ENCODE peak calls at places on chromosomes 6 and 20, in five cellular contexts. One of them, this sample, is unnamed.

GRCh38 chr6:170295519-170296422 is 4.9 kb upstream of the DLL1 start:
- DNase-seq in activated naive CD8-positive, alpha-beta T cell treated with anti-CD3 and anti-CD28 coated beads, Interleukin-2, amount 50 U/mL, for 24 hours: peak
- DNase-seq in GM19239: no peak
- DNase-seq in stimulated activated CD4-positive, alpha-beta T cell treated with anti-CD3 and anti-CD28 coated beads, Interleukin-4, amount 100 ng/mL, for 4 hours: peak
- DNase-seq in non-pigmented ciliary epithelial cell: no peak
- DNase-seq in this sample: no peak

GRCh38 chr20:50919567-50919966 is 11.7 kb downstream of the ADNP start:
- DNase-seq in activated naive CD8-positive, alpha-beta T cell treated with anti-CD3 and anti-CD28 coated beads, Interleukin-2, amount 50 U/mL, for 24 hours: no peak
- DNase-seq in GM19239: no peak
- DNase-seq in stimulated activated CD4-positive, alpha-beta T cell treated with anti-CD3 and anti-CD28 coated beads, Interleukin-4, amount 100 ng/mL, for 4 hours: no peak
- DNase-seq in non-pigmented ciliary epithelial cell: peak
- DNase-seq in this sample: no peak

GRCh38 chr6:27250955-27251671 is 3.6 kb downstream of the PRSS16 start:
- DNase-seq in activated naive CD8-positive, alpha-beta T cell treated with anti-CD3 and anti-CD28 coated beads, Interleukin-2, amount 50 U/mL, for 24 hours: peak
- DNase-seq in GM19239: peak
- DNase-seq in stimulated activated CD4-positive, alpha-beta T cell treated with anti-CD3 and anti-CD28 coated beads, Interleukin-4, amount 100 ng/mL, for 4 hours: peak
- DNase-seq in non-pigmented ciliary epithelial cell: no peak
- DNase-seq in this sample: no peak

GRCh38 chr6:28747631-28748157 is 176.1 kb downstream of the TRIM27 start:
- DNase-seq in activated naive CD8-positive, alpha-beta T cell treated with anti-CD3 and anti-CD28 coated beads, Interleukin-2, amount 50 U/mL, for 24 hours: peak
- DNase-seq in GM19239: no peak
- DNase-seq in stimulated activated CD4-positive, alpha-beta T cell treated with anti-CD3 and anti-CD28 coated beads, Interleukin-4, amount 100 ng/mL, for 4 hours: no peak
- DNase-seq in non-pigmented ciliary epithelial cell: peak
- DNase-seq in this sample: no peak

GRCh38 chr6:141990840-141991239 is 141.9 kb upstream of the GJE1 start:
- DNase-seq in activated naive CD8-positive, alpha-beta T cell treated with anti-CD3 and anti-CD28 coated beads, Interleukin-2, amount 50 U/mL, for 24 hours: no peak
- DNase-seq in GM19239: no peak
- DNase-seq in stimulated activated CD4-positive, alpha-beta T cell treated with anti-CD3 and anti-CD28 coated beads, Interleukin-4, amount 100 ng/mL, for 4 hours: no peak
- DNase-seq in non-pigmented ciliary epithelial cell: no peak
- DNase-seq in this sample: no peak

GRCh38 chr6:20403766-20404640 is 2.3 kb downstream of the E2F3 start:
- DNase-seq in activated naive CD8-positive, alpha-beta T cell treated with anti-CD3 and anti-CD28 coated beads, Interleukin-2, amount 50 U/mL, for 24 hours: peak
- DNase-seq in GM19239: no peak
- DNase-seq in stimulated activated CD4-positive, alpha-beta T cell treated with anti-CD3 and anti-CD28 coated beads, Interleukin-4, amount 100 ng/mL, for 4 hours: peak
- DNase-seq in non-pigmented ciliary epithelial cell: no peak
- DNase-seq in this sample: no peak

GRCh38 chr20:5402903-5403531 is 86.3 kb upstream of the PROKR2 start:
- DNase-seq in activated naive CD8-positive, alpha-beta T cell treated with anti-CD3 and anti-CD28 coated beads, Interleukin-2, amount 50 U/mL, for 24 hours: peak
- DNase-seq in GM19239: peak
- DNase-seq in stimulated activated CD4-positive, alpha-beta T cell treated with anti-CD3 and anti-CD28 coated beads, Interleukin-4, amount 100 ng/mL, for 4 hours: no peak
- DNase-seq in non-pigmented ciliary epithelial cell: no peak
- DNase-seq in this sample: no peak

GRCh38 chr20:31537116-31537858 is 23.0 kb downstream of the HM13 start:
- DNase-seq in activated naive CD8-positive, alpha-beta T cell treated with anti-CD3 and anti-CD28 coated beads, Interleukin-2, amount 50 U/mL, for 24 hours: no peak
- DNase-seq in GM19239: no peak
- DNase-seq in stimulated activated CD4-positive, alpha-beta T cell treated with anti-CD3 and anti-CD28 coated beads, Interleukin-4, amount 100 ng/mL, for 4 hours: no peak
- DNase-seq in non-pigmented ciliary epithelial cell: no peak
- DNase-seq in this sample: no peak

GRCh38 chr6:49406241-49406970 is 56.6 kb downstream of the MMUT start:
- DNase-seq in activated naive CD8-positive, alpha-beta T cell treated with anti-CD3 and anti-CD28 coated beads, Interleukin-2, amount 50 U/mL, for 24 hours: no peak
- DNase-seq in GM19239: no peak
- DNase-seq in stimulated activated CD4-positive, alpha-beta T cell treated with anti-CD3 and anti-CD28 coated beads, Interleukin-4, amount 100 ng/mL, for 4 hours: no peak
- DNase-seq in non-pigmented ciliary epithelial cell: no peak
- DNase-seq in this sample: no peak

GRCh38 chr6:3355358-3356055 is 96.8 kb downstream of the PSMG4 start:
- DNase-seq in activated naive CD8-positive, alpha-beta T cell treated with anti-CD3 and anti-CD28 coated beads, Interleukin-2, amount 50 U/mL, for 24 hours: no peak
- DNase-seq in GM19239: no peak
- DNase-seq in stimulated activated CD4-positive, alpha-beta T cell treated with anti-CD3 and anti-CD28 coated beads, Interleukin-4, amount 100 ng/mL, for 4 hours: peak
- DNase-seq in non-pigmented ciliary epithelial cell: no peak
- DNase-seq in this sample: peak

GRCh38 chr6:10613693-10614092 is 80.7 kb downstream of the C6orf52 start:
- DNase-seq in activated naive CD8-positive, alpha-beta T cell treated with anti-CD3 and anti-CD28 coated beads, Interleukin-2, amount 50 U/mL, for 24 hours: no peak
- DNase-seq in GM19239: no peak
- DNase-seq in stimulated activated CD4-positive, alpha-beta T cell treated with anti-CD3 and anti-CD28 coated beads, Interleukin-4, amount 100 ng/mL, for 4 hours: no peak
- DNase-seq in non-pigmented ciliary epithelial cell: no peak
- DNase-seq in this sample: no peak

GRCh38 chr6:34143884-34144580 is 1.9 kb downstream of the GRM4 start:
- DNase-seq in activated naive CD8-positive, alpha-beta T cell treated with anti-CD3 and anti-CD28 coated beads, Interleukin-2, amount 50 U/mL, for 24 hours: peak
- DNase-seq in GM19239: no peak
- DNase-seq in stimulated activated CD4-positive, alpha-beta T cell treated with anti-CD3 and anti-CD28 coated beads, Interleukin-4, amount 100 ng/mL, for 4 hours: peak
- DNase-seq in non-pigmented ciliary epithelial cell: no peak
- DNase-seq in this sample: no peak

GRCh38 chr6:44341095-44341890 is 1.2 kb upstream of the SPATS1 start:
- DNase-seq in activated naive CD8-positive, alpha-beta T cell treated with anti-CD3 and anti-CD28 coated beads, Interleukin-2, amount 50 U/mL, for 24 hours: no peak
- DNase-seq in GM19239: no peak
- DNase-seq in stimulated activated CD4-positive, alpha-beta T cell treated with anti-CD3 and anti-CD28 coated beads, Interleukin-4, amount 100 ng/mL, for 4 hours: no peak
- DNase-seq in non-pigmented ciliary epithelial cell: no peak
- DNase-seq in this sample: no peak

GRCh38 chr6:158008894-158009891 is 27.5 kb downstream of the SYNJ2 start:
- DNase-seq in activated naive CD8-positive, alpha-beta T cell treated with anti-CD3 and anti-CD28 coated beads, Interleukin-2, amount 50 U/mL, for 24 hours: peak
- DNase-seq in GM19239: no peak
- DNase-seq in stimulated activated CD4-positive, alpha-beta T cell treated with anti-CD3 and anti-CD28 coated beads, Interleukin-4, amount 100 ng/mL, for 4 hours: no peak
- DNase-seq in non-pigmented ciliary epithelial cell: no peak
- DNase-seq in this sample: no peak

GRCh38 chr20:45307076-45307645 is 521 bp downstream of the RBPJL start:
- DNase-seq in activated naive CD8-positive, alpha-beta T cell treated with anti-CD3 and anti-CD28 coated beads, Interleukin-2, amount 50 U/mL, for 24 hours: no peak
- DNase-seq in GM19239: no peak
- DNase-seq in stimulated activated CD4-positive, alpha-beta T cell treated with anti-CD3 and anti-CD28 coated beads, Interleukin-4, amount 100 ng/mL, for 4 hours: no peak
- DNase-seq in non-pigmented ciliary epithelial cell: no peak
- DNase-seq in this sample: no peak

GRCh38 chr20:51500311-51500710 is 42.2 kb downstream of the NFATC2 start:
- DNase-seq in activated naive CD8-positive, alpha-beta T cell treated with anti-CD3 and anti-CD28 coated beads, Interleukin-2, amount 50 U/mL, for 24 hours: no peak
- DNase-seq in GM19239: peak
- DNase-seq in stimulated activated CD4-positive, alpha-beta T cell treated with anti-CD3 and anti-CD28 coated beads, Interleukin-4, amount 100 ng/mL, for 4 hours: peak
- DNase-seq in non-pigmented ciliary epithelial cell: no peak
- DNase-seq in this sample: no peak

GRCh38 chr20:48131581-48131980 is 346.3 kb upstream of the SULF2 start:
- DNase-seq in activated naive CD8-positive, alpha-beta T cell treated with anti-CD3 and anti-CD28 coated beads, Interleukin-2, amount 50 U/mL, for 24 hours: no peak
- DNase-seq in GM19239: no peak
- DNase-seq in stimulated activated CD4-positive, alpha-beta T cell treated with anti-CD3 and anti-CD28 coated beads, Interleukin-4, amount 100 ng/mL, for 4 hours: no peak
- DNase-seq in non-pigmented ciliary epithelial cell: no peak
- DNase-seq in this sample: no peak

GRCh38 chr6:162538643-162539064 is 188.9 kb downstream of the PRKN start:
- DNase-seq in activated naive CD8-positive, alpha-beta T cell treated with anti-CD3 and anti-CD28 coated beads, Interleukin-2, amount 50 U/mL, for 24 hours: no peak
- DNase-seq in GM19239: no peak
- DNase-seq in stimulated activated CD4-positive, alpha-beta T cell treated with anti-CD3 and anti-CD28 coated beads, Interleukin-4, amount 100 ng/mL, for 4 hours: no peak
- DNase-seq in non-pigmented ciliary epithelial cell: no peak
- DNase-seq in this sample: no peak

GRCh38 chr6:48568856-48569255 is 457.9 kb upstream of the PTCHD4 start:
- DNase-seq in activated naive CD8-positive, alpha-beta T cell treated with anti-CD3 and anti-CD28 coated beads, Interleukin-2, amount 50 U/mL, for 24 hours: no peak
- DNase-seq in GM19239: no peak
- DNase-seq in stimulated activated CD4-positive, alpha-beta T cell treated with anti-CD3 and anti-CD28 coated beads, Interleukin-4, amount 100 ng/mL, for 4 hours: no peak
- DNase-seq in non-pigmented ciliary epithelial cell: no peak
- DNase-seq in this sample: no peak

GRCh38 chr6:19845271-19846046 is 8.3 kb downstream of the ID4 start:
- DNase-seq in activated naive CD8-positive, alpha-beta T cell treated with anti-CD3 and anti-CD28 coated beads, Interleukin-2, amount 50 U/mL, for 24 hours: no peak
- DNase-seq in GM19239: no peak
- DNase-seq in stimulated activated CD4-positive, alpha-beta T cell treated with anti-CD3 and anti-CD28 coated beads, Interleukin-4, amount 100 ng/mL, for 4 hours: no peak
- DNase-seq in non-pigmented ciliary epithelial cell: no peak
- DNase-seq in this sample: no peak

GRCh38 chr6:8080338-8081151 is 16.4 kb upstream of the BLOC1S5 start:
- DNase-seq in activated naive CD8-positive, alpha-beta T cell treated with anti-CD3 and anti-CD28 coated beads, Interleukin-2, amount 50 U/mL, for 24 hours: no peak
- DNase-seq in GM19239: no peak
- DNase-seq in stimulated activated CD4-positive, alpha-beta T cell treated with anti-CD3 and anti-CD28 coated beads, Interleukin-4, amount 100 ng/mL, for 4 hours: no peak
- DNase-seq in non-pigmented ciliary epithelial cell: peak
- DNase-seq in this sample: no peak

GRCh38 chr20:2051920-2052319 is 49.7 kb upstream of the STK35 start:
- DNase-seq in activated naive CD8-positive, alpha-beta T cell treated with anti-CD3 and anti-CD28 coated beads, Interleukin-2, amount 50 U/mL, for 24 hours: no peak
- DNase-seq in GM19239: no peak
- DNase-seq in stimulated activated CD4-positive, alpha-beta T cell treated with anti-CD3 and anti-CD28 coated beads, Interleukin-4, amount 100 ng/mL, for 4 hours: no peak
- DNase-seq in non-pigmented ciliary epithelial cell: no peak
- DNase-seq in this sample: no peak

GRCh38 chr6:117138920-117139319 is 126.4 kb upstream of the VGLL2 start:
- DNase-seq in activated naive CD8-positive, alpha-beta T cell treated with anti-CD3 and anti-CD28 coated beads, Interleukin-2, amount 50 U/mL, for 24 hours: no peak
- DNase-seq in GM19239: no peak
- DNase-seq in stimulated activated CD4-positive, alpha-beta T cell treated with anti-CD3 and anti-CD28 coated beads, Interleukin-4, amount 100 ng/mL, for 4 hours: no peak
- DNase-seq in non-pigmented ciliary epithelial cell: no peak
- DNase-seq in this sample: no peak

GRCh38 chr20:25005220-25005619 is 12.7 kb upstream of the APMAP start:
- DNase-seq in activated naive CD8-positive, alpha-beta T cell treated with anti-CD3 and anti-CD28 coated beads, Interleukin-2, amount 50 U/mL, for 24 hours: no peak
- DNase-seq in GM19239: no peak
- DNase-seq in stimulated activated CD4-positive, alpha-beta T cell treated with anti-CD3 and anti-CD28 coated beads, Interleukin-4, amount 100 ng/mL, for 4 hours: no peak
- DNase-seq in non-pigmented ciliary epithelial cell: no peak
- DNase-seq in this sample: peak

GRCh38 chr20:30610044-30610693 is 647.3 kb upstream of the DEFB115 start:
- DNase-seq in activated naive CD8-positive, alpha-beta T cell treated with anti-CD3 and anti-CD28 coated beads, Interleukin-2, amount 50 U/mL, for 24 hours: no peak
- DNase-seq in GM19239: no peak
- DNase-seq in stimulated activated CD4-positive, alpha-beta T cell treated with anti-CD3 and anti-CD28 coated beads, Interleukin-4, amount 100 ng/mL, for 4 hours: no peak
- DNase-seq in non-pigmented ciliary epithelial cell: no peak
- DNase-seq in this sample: no peak

GRCh38 chr20:5630071-5630470 is 120.1 kb upstream of the SHLD1 start:
- DNase-seq in activated naive CD8-positive, alpha-beta T cell treated with anti-CD3 and anti-CD28 coated beads, Interleukin-2, amount 50 U/mL, for 24 hours: no peak
- DNase-seq in GM19239: no peak
- DNase-seq in stimulated activated CD4-positive, alpha-beta T cell treated with anti-CD3 and anti-CD28 coated beads, Interleukin-4, amount 100 ng/mL, for 4 hours: no peak
- DNase-seq in non-pigmented ciliary epithelial cell: no peak
- DNase-seq in this sample: no peak

GRCh38 chr20:7497985-7498384 is 442.3 kb downstream of the HAO1 start:
- DNase-seq in activated naive CD8-positive, alpha-beta T cell treated with anti-CD3 and anti-CD28 coated beads, Interleukin-2, amount 50 U/mL, for 24 hours: no peak
- DNase-seq in GM19239: no peak
- DNase-seq in stimulated activated CD4-positive, alpha-beta T cell treated with anti-CD3 and anti-CD28 coated beads, Interleukin-4, amount 100 ng/mL, for 4 hours: no peak
- DNase-seq in non-pigmented ciliary epithelial cell: peak
- DNase-seq in this sample: no peak

GRCh38 chr20:24970030-24970553 is 21.0 kb downstream of the CST7 start:
- DNase-seq in activated naive CD8-positive, alpha-beta T cell treated with anti-CD3 and anti-CD28 coated beads, Interleukin-2, amount 50 U/mL, for 24 hours: no peak
- DNase-seq in GM19239: no peak
- DNase-seq in stimulated activated CD4-positive, alpha-beta T cell treated with anti-CD3 and anti-CD28 coated beads, Interleukin-4, amount 100 ng/mL, for 4 hours: no peak
- DNase-seq in non-pigmented ciliary epithelial cell: no peak
- DNase-seq in this sample: no peak

GRCh38 chr6:125554456-125554855 is 195.0 kb upstream of the HEY2 start:
- DNase-seq in activated naive CD8-positive, alpha-beta T cell treated with anti-CD3 and anti-CD28 coated beads, Interleukin-2, amount 50 U/mL, for 24 hours: no peak
- DNase-seq in GM19239: no peak
- DNase-seq in stimulated activated CD4-positive, alpha-beta T cell treated with anti-CD3 and anti-CD28 coated beads, Interleukin-4, amount 100 ng/mL, for 4 hours: no peak
- DNase-seq in non-pigmented ciliary epithelial cell: no peak
- DNase-seq in this sample: no peak

GRCh38 chr6:52341861-52342260 is 20.1 kb upstream of the PAQR8 start:
- DNase-seq in activated naive CD8-positive, alpha-beta T cell treated with anti-CD3 and anti-CD28 coated beads, Interleukin-2, amount 50 U/mL, for 24 hours: no peak
- DNase-seq in GM19239: no peak
- DNase-seq in stimulated activated CD4-positive, alpha-beta T cell treated with anti-CD3 and anti-CD28 coated beads, Interleukin-4, amount 100 ng/mL, for 4 hours: no peak
- DNase-seq in non-pigmented ciliary epithelial cell: no peak
- DNase-seq in this sample: no peak

GRCh38 chr20:47676219-47676721 is 109.0 kb downstream of the SULF2 start:
- DNase-seq in activated naive CD8-positive, alpha-beta T cell treated with anti-CD3 and anti-CD28 coated beads, Interleukin-2, amount 50 U/mL, for 24 hours: no peak
- DNase-seq in GM19239: no peak
- DNase-seq in stimulated activated CD4-positive, alpha-beta T cell treated with anti-CD3 and anti-CD28 coated beads, Interleukin-4, amount 100 ng/mL, for 4 hours: no peak
- DNase-seq in non-pigmented ciliary epithelial cell: no peak
- DNase-seq in this sample: no peak

GRCh38 chr6:157813757-157814455 is 9.1 kb upstream of the SNX9 start:
- DNase-seq in activated naive CD8-positive, alpha-beta T cell treated with anti-CD3 and anti-CD28 coated beads, Interleukin-2, amount 50 U/mL, for 24 hours: no peak
- DNase-seq in GM19239: no peak
- DNase-seq in stimulated activated CD4-positive, alpha-beta T cell treated with anti-CD3 and anti-CD28 coated beads, Interleukin-4, amount 100 ng/mL, for 4 hours: no peak
- DNase-seq in non-pigmented ciliary epithelial cell: no peak
- DNase-seq in this sample: no peak

GRCh38 chr6:167731731-167732422 is 94.8 kb upstream of the AFDN start:
- DNase-seq in activated naive CD8-positive, alpha-beta T cell treated with anti-CD3 and anti-CD28 coated beads, Interleukin-2, amount 50 U/mL, for 24 hours: no peak
- DNase-seq in GM19239: no peak
- DNase-seq in stimulated activated CD4-positive, alpha-beta T cell treated with anti-CD3 and anti-CD28 coated beads, Interleukin-4, amount 100 ng/mL, for 4 hours: no peak
- DNase-seq in non-pigmented ciliary epithelial cell: no peak
- DNase-seq in this sample: no peak

GRCh38 chr6:63582579-63583231 is 10.4 kb downstream of the LOC128125822 start:
- DNase-seq in activated naive CD8-positive, alpha-beta T cell treated with anti-CD3 and anti-CD28 coated beads, Interleukin-2, amount 50 U/mL, for 24 hours: no peak
- DNase-seq in GM19239: no peak
- DNase-seq in stimulated activated CD4-positive, alpha-beta T cell treated with anti-CD3 and anti-CD28 coated beads, Interleukin-4, amount 100 ng/mL, for 4 hours: no peak
- DNase-seq in non-pigmented ciliary epithelial cell: no peak
- DNase-seq in this sample: no peak

GRCh38 chr6:80234411-80234810 is 127.9 kb downstream of the BCKDHB start:
- DNase-seq in activated naive CD8-positive, alpha-beta T cell treated with anti-CD3 and anti-CD28 coated beads, Interleukin-2, amount 50 U/mL, for 24 hours: no peak
- DNase-seq in GM19239: no peak
- DNase-seq in stimulated activated CD4-positive, alpha-beta T cell treated with anti-CD3 and anti-CD28 coated beads, Interleukin-4, amount 100 ng/mL, for 4 hours: no peak
- DNase-seq in non-pigmented ciliary epithelial cell: no peak
- DNase-seq in this sample: no peak

GRCh38 chr20:63284544-63284949 is 8.4 kb upstream of the COL20A1 start:
- DNase-seq in activated naive CD8-positive, alpha-beta T cell treated with anti-CD3 and anti-CD28 coated beads, Interleukin-2, amount 50 U/mL, for 24 hours: no peak
- DNase-seq in GM19239: no peak
- DNase-seq in stimulated activated CD4-positive, alpha-beta T cell treated with anti-CD3 and anti-CD28 coated beads, Interleukin-4, amount 100 ng/mL, for 4 hours: no peak
- DNase-seq in non-pigmented ciliary epithelial cell: no peak
- DNase-seq in this sample: no peak

GRCh38 chr6:141403827-141404226 is 728.9 kb upstream of the GJE1 start:
- DNase-seq in activated naive CD8-positive, alpha-beta T cell treated with anti-CD3 and anti-CD28 coated beads, Interleukin-2, amount 50 U/mL, for 24 hours: no peak
- DNase-seq in GM19239: no peak
- DNase-seq in stimulated activated CD4-positive, alpha-beta T cell treated with anti-CD3 and anti-CD28 coated beads, Interleukin-4, amount 100 ng/mL, for 4 hours: no peak
- DNase-seq in non-pigmented ciliary epithelial cell: no peak
- DNase-seq in this sample: no peak

GRCh38 chr6:133730881-133731280 is 158.0 kb upstream of the TCF21 start:
- DNase-seq in activated naive CD8-positive, alpha-beta T cell treated with anti-CD3 and anti-CD28 coated beads, Interleukin-2, amount 50 U/mL, for 24 hours: no peak
- DNase-seq in GM19239: no peak
- DNase-seq in stimulated activated CD4-positive, alpha-beta T cell treated with anti-CD3 and anti-CD28 coated beads, Interleukin-4, amount 100 ng/mL, for 4 hours: no peak
- DNase-seq in non-pigmented ciliary epithelial cell: no peak
- DNase-seq in this sample: no peak

GRCh38 chr6:97052152-97052787 is 127.7 kb downstream of the KLHL32 start:
- DNase-seq in activated naive CD8-positive, alpha-beta T cell treated with anti-CD3 and anti-CD28 coated beads, Interleukin-2, amount 50 U/mL, for 24 hours: no peak
- DNase-seq in GM19239: no peak
- DNase-seq in stimulated activated CD4-positive, alpha-beta T cell treated with anti-CD3 and anti-CD28 coated beads, Interleukin-4, amount 100 ng/mL, for 4 hours: no peak
- DNase-seq in non-pigmented ciliary epithelial cell: no peak
- DNase-seq in this sample: no peak

GRCh38 chr6:131658287-131658686 is 21.2 kb downstream of the ENPP3 start:
- DNase-seq in activated naive CD8-positive, alpha-beta T cell treated with anti-CD3 and anti-CD28 coated beads, Interleukin-2, amount 50 U/mL, for 24 hours: no peak
- DNase-seq in GM19239: no peak
- DNase-seq in stimulated activated CD4-positive, alpha-beta T cell treated with anti-CD3 and anti-CD28 coated beads, Interleukin-4, amount 100 ng/mL, for 4 hours: no peak
- DNase-seq in non-pigmented ciliary epithelial cell: no peak
- DNase-seq in this sample: no peak